ENCODE peak calls at places on chromosomes 5 and 9, in eight cellular contexts. R, O, G, D, F, U, I and M are unnamed samples.

GRCh38 chr5:151812757-151813309 is 41.1 kb downstream of the G3BP1 start:
- DNase-seq in R (no peak), O (no peak), G (no peak), D (no peak), F (peak), U (no peak), I (no peak), M (no peak)

GRCh38 chr5:17315710-17316221 is 98.3 kb downstream of the BASP1 start:
- DNase-seq in R (no peak), O (no peak), G (no peak), D (no peak), F (peak), U (no peak), I (no peak), M (no peak)

GRCh38 chr9:85702881-85703280 is 38.9 kb downstream of the AGTPBP1 start:
- DNase-seq in R (no peak), O (no peak), G (no peak), D (no peak), F (no peak), U (no peak), I (no peak), M (no peak)

GRCh38 chr5:150278916-150279315 is 10.7 kb downstream of the CAMK2A start:
- DNase-seq in R (no peak), O (no peak), G (no peak), D (no peak), F (peak), U (no peak), I (no peak), M (no peak)

GRCh38 chr5:140298183-140298601 is 4.7 kb downstream of the PFDN1 start:
- DNase-seq in R (no peak), O (no peak), G (no peak), D (no peak), F (peak), U (no peak), I (no peak), M (no peak)

GRCh38 chr9:115672477-115673316 is 480.9 kb upstream of the PAPPA start:
- DNase-seq in R (no peak), O (no peak), G (no peak), D (no peak), F (peak), U (no peak), I (no peak), M (no peak)

GRCh38 chr5:128905225-128906110 is 59.8 kb upstream of the SLC27A6 start:
- DNase-seq in R (peak), O (peak), G (peak), D (no peak), F (peak), U (no peak), I (no peak), M (peak)

GRCh38 chr9:68749579-68750159 is 44.6 kb downstream of the PIP5K1B start:
- DNase-seq in R (no peak), O (no peak), G (no peak), D (no peak), F (no peak), U (no peak), I (no peak), M (no peak)

GRCh38 chr9:73179594-73179993 is 27.9 kb downstream of the ANXA1 start:
- DNase-seq in R (peak), O (no peak), G (no peak), D (no peak), F (peak), U (no peak), I (no peak), M (peak)

GRCh38 chr5:143738415-143739401 is 73.3 kb upstream of the HMHB1 start:
- DNase-seq in R (no peak), O (no peak), G (no peak), D (no peak), F (no peak), U (no peak), I (no peak), M (no peak)

GRCh38 chr9:126230692-126231091 is 95.9 kb upstream of the MVB12B start:
- DNase-seq in R (no peak), O (no peak), G (no peak), D (no peak), F (no peak), U (no peak), I (no peak), M (no peak)

GRCh38 chr5:38483788-38484398 is 72.6 kb downstream of the LIFR start:
- DNase-seq in R (no peak), O (no peak), G (no peak), D (no peak), F (no peak), U (no peak), I (no peak), M (no peak)

GRCh38 chr5:18276939-18277338 is 642.7 kb downstream of the TAF11L14 start:
- DNase-seq in R (no peak), O (no peak), G (no peak), D (no peak), F (no peak), U (no peak), I (no peak), M (no peak)

GRCh38 chr5:62791059-62791458 is 212.4 kb downstream of the LRRC70 start:
- DNase-seq in R (no peak), O (no peak), G (no peak), D (no peak), F (peak), U (no peak), I (no peak), M (no peak)

GRCh38 chr5:45695680-45696093 is 493 bp downstream of the HCN1 start:
- DNase-seq in R (no peak), O (no peak), G (no peak), D (no peak), F (no peak), U (no peak), I (no peak), M (peak)

GRCh38 chr9:112332977-112333638 is at the start of gene PTBP3:
- DNase-seq in R (peak), O (peak), G (peak), D (peak), F (peak), U (peak), I (peak), M (peak)

GRCh38 chr5:133400120-133400519 is 212.2 kb downstream of the FSTL4 start:
- DNase-seq in R (no peak), O (no peak), G (no peak), D (no peak), F (no peak), U (no peak), I (no peak), M (no peak)

GRCh38 chr5:135008556-135008955 is 25.5 kb downstream of the PITX1 start:
- DNase-seq in R (peak), O (no peak), G (no peak), D (no peak), F (no peak), U (no peak), I (no peak), M (peak)

GRCh38 chr5:1265461-1266455 is 29.1 kb downstream of the TERT start:
- DNase-seq in R (no peak), O (no peak), G (no peak), D (no peak), F (no peak), U (no peak), I (no peak), M (no peak)

DNA sequence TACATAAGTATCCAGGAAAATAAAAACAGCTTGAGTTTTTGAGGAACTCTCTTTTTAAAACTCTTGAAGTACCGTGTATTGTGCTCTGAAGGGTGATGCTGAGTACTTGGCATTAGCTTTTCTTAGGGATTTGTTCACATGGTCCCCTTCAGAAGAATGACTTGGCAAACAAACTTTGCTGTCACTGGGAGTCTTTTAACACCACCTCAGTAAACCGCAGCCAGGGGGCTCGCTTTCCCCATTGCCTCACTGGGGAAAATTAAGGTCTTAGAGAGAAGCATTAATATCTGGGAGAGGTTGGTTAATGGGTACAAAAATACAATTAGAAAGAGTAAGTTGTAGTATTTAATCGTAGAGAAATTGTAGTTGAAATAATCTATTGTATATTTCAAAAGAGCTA is 105.9 kb upstream of the DAP start:
- DNase-seq in R (no peak), O (no peak), G (no peak), D (no peak), F (no peak), U (no peak), I (no peak), M (no peak)
- TF ChIP-seq CTCF in R (no peak), O (no peak), G (no peak), D (no peak), F (peak), U (no peak), I (no peak), M (peak)

GRCh38 chr5:177491429-177491945 is 5.9 kb downstream of the PDLIM7 start:
- DNase-seq in R (no peak), O (peak), G (no peak), D (no peak), F (peak), U (no peak), I (no peak), M (peak)
- TF ChIP-seq CTCF in R (peak), O (peak), G (no peak), D (no peak), F (peak), U (peak), I (peak), M (peak)

GRCh38 chr9:6909186-6909585 is 151.4 kb downstream of the KDM4C start:
- DNase-seq in R (no peak), O (no peak), G (no peak), D (no peak), F (no peak), U (no peak), I (no peak), M (no peak)

GRCh38 chr9:6911901-6912650 is 154.3 kb downstream of the KDM4C start:
- DNase-seq in R (no peak), O (no peak), G (no peak), D (no peak), F (no peak), U (no peak), I (no peak), M (no peak)

GRCh38 chr9:6907772-6908381 is 150.1 kb downstream of the KDM4C start:
- DNase-seq in R (no peak), O (peak), G (no peak), D (no peak), F (peak), U (no peak), I (no peak), M (no peak)

GRCh38 chr9:6910497-6910896 is 152.7 kb downstream of the KDM4C start:
- DNase-seq in R (no peak), O (no peak), G (no peak), D (no peak), F (no peak), U (no peak), I (no peak), M (no peak)

DNA sequence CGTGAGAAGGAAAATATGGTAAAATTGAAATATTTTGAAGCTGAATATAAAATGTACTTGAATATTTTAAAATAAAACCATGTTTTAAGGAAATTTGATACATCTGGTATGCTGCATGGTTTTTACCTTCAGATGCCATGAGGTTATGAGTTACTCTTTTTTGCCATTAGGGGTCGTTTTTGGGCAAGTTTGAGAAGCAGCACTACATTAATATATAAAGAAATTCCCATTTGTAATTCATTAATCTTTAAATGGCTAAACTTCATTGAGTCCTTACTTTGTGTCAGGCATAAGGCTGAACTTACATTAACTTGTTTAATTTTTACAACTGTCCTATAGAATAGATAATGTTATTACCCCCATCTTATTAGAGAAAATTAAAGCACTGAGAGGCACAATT is 152.3 kb downstream of the KDM4C start:
- DNase-seq in R (no peak), O (no peak), G (no peak), D (no peak), F (peak), U (no peak), I (no peak), M (peak)
- TF ChIP-seq CTCF in R (no peak), O (peak), G (no peak), D (no peak), F (peak), U (no peak), I (no peak), M (peak)

GRCh38 chr5:137833463-137833862 is 34.2 kb upstream of the MYOT start:
- DNase-seq in R (no peak), O (no peak), G (no peak), D (no peak), F (peak), U (no peak), I (peak), M (no peak)

GRCh38 chr5:137832416-137832815 is 35.2 kb upstream of the MYOT start:
- DNase-seq in R (no peak), O (no peak), G (no peak), D (no peak), F (no peak), U (no peak), I (no peak), M (no peak)

GRCh38 chr5:137834498-137834897 is 33.2 kb upstream of the MYOT start:
- DNase-seq in R (no peak), O (no peak), G (no peak), D (no peak), F (no peak), U (no peak), I (no peak), M (no peak)

GRCh38 chr5:137828664-137829063 is 39.0 kb upstream of the MYOT start:
- DNase-seq in R (no peak), O (no peak), G (no peak), D (no peak), F (no peak), U (no peak), I (no peak), M (no peak)

GRCh38 chr5:137831526-137831925 is 36.1 kb upstream of the MYOT start:
- DNase-seq in R (no peak), O (no peak), G (no peak), D (no peak), F (no peak), U (no peak), I (no peak), M (no peak)
- TF ChIP-seq CTCF in R (no peak), O (no peak), G (no peak), D (no peak), F (no peak), U (peak), I (peak), M (no peak)

DNA sequence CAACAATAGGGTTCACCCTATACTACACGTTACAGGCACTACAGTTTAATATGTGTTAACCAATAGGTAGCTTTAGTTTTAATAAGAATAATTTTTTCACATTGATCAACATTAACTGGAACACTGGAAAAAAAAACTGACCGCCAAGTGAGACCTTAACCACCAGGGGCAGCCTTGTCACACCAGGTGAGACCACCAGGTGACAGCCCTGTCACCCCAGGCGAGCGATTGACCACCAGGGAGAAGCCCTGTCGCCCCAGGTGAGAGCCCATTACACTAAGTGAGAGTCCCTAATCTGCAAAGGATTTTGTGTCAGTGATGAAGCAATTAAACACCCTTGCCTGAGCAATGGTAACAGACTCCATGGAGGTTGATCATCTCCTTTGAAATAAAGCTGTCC is 75.4 kb upstream of the SYK start:
- DNase-seq in R (no peak), O (no peak), G (no peak), D (no peak), F (no peak), U (no peak), I (no peak), M (no peak)
- TF ChIP-seq CTCF in R (no peak), O (no peak), G (no peak), D (no peak), F (no peak), U (no peak), I (no peak), M (no peak)

GRCh38 chr5:168578006-168578405 is 1.2 kb downstream of the PANK3 start:
- DNase-seq in R (no peak), O (no peak), G (no peak), D (no peak), F (peak), U (no peak), I (no peak), M (no peak)

GRCh38 chr5:168575391-168576372 is 3.5 kb downstream of the PANK3 start:
- DNase-seq in R (no peak), O (no peak), G (no peak), D (no peak), F (no peak), U (no peak), I (no peak), M (no peak)

GRCh38 chr5:168579987-168580508 is 880 bp upstream of the PANK3 start:
- DNase-seq in R (no peak), O (no peak), G (no peak), D (no peak), F (no peak), U (no peak), I (no peak), M (no peak)

GRCh38 chr5:168578506-168579205 is 512 bp downstream of the PANK3 start:
- DNase-seq in R (no peak), O (peak), G (no peak), D (no peak), F (peak), U (peak), I (no peak), M (no peak)

GRCh38 chr5:168579206-168579986 is at the start of gene PANK3:
- DNase-seq in R (peak), O (peak), G (peak), D (peak), F (peak), U (peak), I (peak), M (peak)
- TF ChIP-seq CTCF in R (no peak), O (no peak), G (no peak), D (no peak), F (no peak), U (no peak), I (no peak), M (no peak)

DNA sequence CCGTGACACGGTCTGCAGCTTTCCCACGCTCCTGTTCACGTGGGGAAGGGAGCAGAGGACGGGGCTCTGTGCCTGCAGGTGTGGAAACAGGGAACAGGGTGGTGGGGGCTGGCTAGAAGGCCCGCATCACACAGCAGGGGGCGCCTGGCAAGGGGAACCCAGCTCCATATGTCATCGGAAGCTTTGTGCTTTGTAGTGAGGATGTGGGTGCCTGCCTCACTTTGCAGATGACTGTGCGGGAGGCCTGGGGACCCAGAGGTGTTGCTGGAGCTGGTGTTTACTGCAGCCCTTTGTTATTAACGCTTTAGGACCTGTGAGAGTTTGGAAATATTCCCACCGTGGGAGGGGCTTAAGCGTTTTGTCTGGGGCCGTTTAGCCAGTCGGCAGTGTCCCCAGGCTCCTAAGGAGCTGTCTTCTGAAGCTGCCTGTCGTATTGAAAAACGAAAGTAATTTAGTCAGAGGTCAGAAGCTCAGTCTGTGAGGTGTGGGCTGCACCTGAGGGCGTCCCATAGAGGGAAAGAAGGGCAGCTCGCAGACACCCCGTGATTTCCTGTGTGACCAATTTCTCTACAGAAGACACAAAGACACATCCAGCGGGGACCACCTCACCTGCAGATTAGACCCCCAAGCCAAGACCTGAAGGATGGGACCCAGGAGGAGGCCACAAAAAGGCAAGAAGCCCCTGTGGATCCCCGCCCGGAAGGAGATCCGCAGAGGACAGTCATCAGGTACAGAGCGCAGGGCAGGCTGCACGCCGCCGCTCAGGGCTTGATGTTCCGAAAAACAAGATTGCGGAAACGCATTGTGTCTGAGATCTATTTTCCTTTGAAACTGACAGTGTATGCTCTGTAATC is 9.1 kb downstream of the MAN1B1 start:
- DNase-seq in R (peak), O (peak), G (peak), D (peak), F (no peak), U (no peak), I (no peak), M (peak)
- TF ChIP-seq CTCF in R (peak), O (peak), G (peak), D (no peak), F (peak), U (no peak), I (no peak), M (peak)

GRCh38 chr9:136997830-136998234 is 1.5 kb upstream of the CLIC3 start:
- DNase-seq in R (no peak), O (peak), G (no peak), D (no peak), F (peak), U (no peak), I (no peak), M (no peak)
- TF ChIP-seq CTCF in R (no peak), O (no peak), G (no peak), D (no peak), F (peak), U (no peak), I (no peak), M (no peak)